ENCODE peak calls at places on chromosomes 16 and 17, in nine cellular contexts. N, L, V, J, Q, D, R, T and Z are unnamed samples.

GRCh38 chr16:84897911-84898377 is 78.2 kb downstream of the CRISPLD2 start:
- DNase-seq in N (no peak), L (no peak), V (peak), J (no peak), Q (no peak), D (no peak), R (no peak), T (no peak), Z (no peak)

GRCh38 chr16:67384778-67385510 is 8.4 kb downstream of the TPPP3 start:
- DNase-seq in N (no peak), L (no peak), V (peak), J (no peak), Q (no peak), D (no peak), R (no peak), T (no peak), Z (no peak)

GRCh38 chr16:25052530-25052929 is 37.4 kb upstream of the ARHGAP17 start:
- DNase-seq in N (no peak), L (no peak), V (peak), J (no peak), Q (no peak), D (peak), R (no peak), T (no peak), Z (no peak)

GRCh38 chr17:38730526-38731379 is 612 bp downstream of the CISD3 start:
- DNase-seq in N (peak), L (peak), V (peak), J (no peak), Q (peak), D (peak), R (peak), T (peak), Z (no peak)

GRCh38 chr17:43367588-43368242 is 31.1 kb upstream of the ARL4D start:
- DNase-seq in N (peak), L (peak), V (no peak), J (peak), Q (peak), D (no peak), R (peak), T (peak), Z (no peak)

GRCh38 chr17:17713839-17714238 is 32.6 kb downstream of the RAI1 start:
- DNase-seq in N (no peak), L (peak), V (peak), J (no peak), Q (no peak), D (peak), R (no peak), T (no peak), Z (no peak)

GRCh38 chr16:84374160-84374489 is 5.8 kb downstream of the ATP2C2 start:
- DNase-seq in N (no peak), L (no peak), V (no peak), J (no peak), Q (no peak), D (no peak), R (no peak), T (no peak), Z (no peak)

GRCh38 chr17:76071497-76072148 is 694 bp downstream of the SRP68 start:
- DNase-seq in N (no peak), L (no peak), V (no peak), J (no peak), Q (no peak), D (no peak), R (no peak), T (no peak), Z (no peak)

GRCh38 chr16:28475221-28475620 is 3.1 kb upstream of the NPIPB7 start:
- DNase-seq in N (no peak), L (no peak), V (no peak), J (no peak), Q (no peak), D (no peak), R (no peak), T (no peak), Z (no peak)

GRCh38 chr16:11473728-11474127 is 113.0 kb downstream of the LITAF start:
- DNase-seq in N (no peak), L (no peak), V (no peak), J (no peak), Q (no peak), D (no peak), R (no peak), T (no peak), Z (no peak)

GRCh38 chr16:50523710-50524109 is 24.5 kb upstream of the NKD1 start:
- DNase-seq in N (no peak), L (no peak), V (no peak), J (no peak), Q (no peak), D (no peak), R (no peak), T (no peak), Z (peak)

GRCh38 chr17:81924557-81925532 is 2.7 kb downstream of the MAFG start:
- DNase-seq in N (no peak), L (no peak), V (no peak), J (no peak), Q (peak), D (no peak), R (no peak), T (no peak), Z (no peak)

GRCh38 chr16:30892670-30893069 is 1.2 kb downstream of the BCL7C start:
- DNase-seq in N (no peak), L (no peak), V (no peak), J (no peak), Q (no peak), D (no peak), R (no peak), T (no peak), Z (no peak)

GRCh38 chr17:83203073-83203471 is 123.7 kb downstream of the METRNL start:
- DNase-seq in N (no peak), L (peak), V (peak), J (no peak), Q (no peak), D (peak), R (no peak), T (peak), Z (no peak)

GRCh38 chr16:20620003-20620402 is 43.8 kb upstream of the ACSM2B start:
- DNase-seq in N (no peak), L (no peak), V (no peak), J (no peak), Q (no peak), D (no peak), R (no peak), T (no peak), Z (no peak)

GRCh38 chr16:86809458-86809955 is 231.2 kb downstream of the FOXL1 start:
- DNase-seq in N (peak), L (peak), V (no peak), J (no peak), Q (no peak), D (no peak), R (no peak), T (no peak), Z (no peak)

GRCh38 chr17:81345211-81346089 is 49.8 kb upstream of the BAHCC1 start:
- DNase-seq in N (peak), L (peak), V (peak), J (peak), Q (peak), D (peak), R (peak), T (peak), Z (peak)

GRCh38 chr17:35244345-35245195 is 1.7 kb downstream of the SLFN5 start:
- DNase-seq in N (peak), L (peak), V (peak), J (peak), Q (peak), D (peak), R (peak), T (peak), Z (peak)

GRCh38 chr16:68781784-68782183 is 44.7 kb downstream of the CDH1 start:
- DNase-seq in N (no peak), L (no peak), V (no peak), J (no peak), Q (no peak), D (no peak), R (no peak), T (no peak), Z (no peak)

GRCh38 chr17:72142614-72143013 is 21.8 kb downstream of the SOX9 start:
- DNase-seq in N (no peak), L (no peak), V (no peak), J (no peak), Q (no peak), D (no peak), R (no peak), T (no peak), Z (no peak)

GRCh38 chr17:17840751-17841591 is 4.2 kb upstream of the SREBF1 start:
- DNase-seq in N (no peak), L (peak), V (no peak), J (no peak), Q (peak), D (no peak), R (no peak), T (peak), Z (no peak)

GRCh38 chr16:75118943-75119539 is 2.5 kb upstream of the LDHD start:
- DNase-seq in N (no peak), L (no peak), V (no peak), J (no peak), Q (no peak), D (no peak), R (no peak), T (no peak), Z (no peak)

GRCh38 chr16:81652798-81653505 is 126.1 kb upstream of the PLCG2 start:
- DNase-seq in N (no peak), L (no peak), V (no peak), J (no peak), Q (peak), D (no peak), R (no peak), T (no peak), Z (no peak)

GRCh38 chr17:7590743-7591142 is 849 bp upstream of the SOX15 start:
- DNase-seq in N (peak), L (peak), V (no peak), J (no peak), Q (peak), D (no peak), R (no peak), T (peak), Z (no peak)

GRCh38 chr16:18003033-18003432 is 333.5 kb downstream of the NPIPA8 start:
- DNase-seq in N (no peak), L (no peak), V (no peak), J (no peak), Q (no peak), D (no peak), R (no peak), T (no peak), Z (no peak)

GRCh38 chr17:72115789-72116520 is 4.9 kb upstream of the SOX9 start:
- DNase-seq in N (no peak), L (no peak), V (no peak), J (no peak), Q (peak), D (no peak), R (no peak), T (no peak), Z (no peak)

GRCh38 chr17:45060382-45060823 is 714 bp upstream of the NMT1 start:
- DNase-seq in N (no peak), L (no peak), V (no peak), J (no peak), Q (no peak), D (no peak), R (no peak), T (no peak), Z (no peak)

GRCh38 chr17:45060824-45061605 is at the start of gene NMT1:
- DNase-seq in N (peak), L (peak), V (peak), J (peak), Q (peak), D (peak), R (peak), T (peak), Z (peak)

GRCh38 chr17:45063198-45063597 is 2.1 kb downstream of the NMT1 start:
- DNase-seq in N (no peak), L (no peak), V (no peak), J (no peak), Q (no peak), D (no peak), R (peak), T (no peak), Z (no peak)

GRCh38 chr17:45061606-45062205 is 589 bp downstream of the NMT1 start:
- DNase-seq in N (no peak), L (no peak), V (no peak), J (no peak), Q (no peak), D (no peak), R (no peak), T (no peak), Z (no peak)
- TF ChIP-seq CTCF in N (no peak), L (no peak), V (no peak), J (no peak), Q (no peak), D (no peak), R (no peak), T (no peak), Z (no peak)

GRCh38 chr16:14511798-14512131 is 118.3 kb downstream of the PARN start:
- DNase-seq in N (no peak), L (no peak), V (no peak), J (no peak), Q (no peak), D (no peak), R (no peak), T (no peak), Z (no peak)

GRCh38 chr16:14510939-14511797 is 118.9 kb downstream of the PARN start:
- DNase-seq in N (no peak), L (peak), V (no peak), J (no peak), Q (no peak), D (no peak), R (no peak), T (no peak), Z (no peak)

GRCh38 chr16:14510581-14510938 is 119.5 kb downstream of the PARN start:
- DNase-seq in N (no peak), L (no peak), V (no peak), J (no peak), Q (no peak), D (no peak), R (no peak), T (no peak), Z (no peak)

GRCh38 chr16:14513389-14514107 is 116.5 kb downstream of the PARN start:
- DNase-seq in N (no peak), L (no peak), V (no peak), J (no peak), Q (no peak), D (no peak), R (no peak), T (no peak), Z (no peak)

GRCh38 chr16:14514967-14515366 is 115.1 kb downstream of the PARN start:
- DNase-seq in N (no peak), L (no peak), V (no peak), J (no peak), Q (no peak), D (no peak), R (no peak), T (no peak), Z (no peak)
- TF ChIP-seq CTCF in N (no peak), L (no peak), V (no peak), J (no peak), Q (no peak), D (no peak), R (no peak), T (no peak), Z (no peak)

GRCh38 chr16:1537138-1537577 is 3.7 kb downstream of the TMEM204 start:
- DNase-seq in N (no peak), L (no peak), V (no peak), J (no peak), Q (no peak), D (no peak), R (no peak), T (no peak), Z (no peak)

GRCh38 chr16:1539720-1540555 is 6.5 kb downstream of the TMEM204 start:
- DNase-seq in N (no peak), L (no peak), V (no peak), J (no peak), Q (no peak), D (no peak), R (no peak), T (no peak), Z (no peak)

GRCh38 chr16:1537763-1538289 is 4.4 kb downstream of the TMEM204 start:
- DNase-seq in N (no peak), L (no peak), V (no peak), J (no peak), Q (no peak), D (peak), R (no peak), T (no peak), Z (no peak)

GRCh38 chr16:1540556-1540855 is 7.0 kb downstream of the TMEM204 start:
- DNase-seq in N (no peak), L (no peak), V (no peak), J (no peak), Q (no peak), D (no peak), R (no peak), T (no peak), Z (no peak)

DNA sequence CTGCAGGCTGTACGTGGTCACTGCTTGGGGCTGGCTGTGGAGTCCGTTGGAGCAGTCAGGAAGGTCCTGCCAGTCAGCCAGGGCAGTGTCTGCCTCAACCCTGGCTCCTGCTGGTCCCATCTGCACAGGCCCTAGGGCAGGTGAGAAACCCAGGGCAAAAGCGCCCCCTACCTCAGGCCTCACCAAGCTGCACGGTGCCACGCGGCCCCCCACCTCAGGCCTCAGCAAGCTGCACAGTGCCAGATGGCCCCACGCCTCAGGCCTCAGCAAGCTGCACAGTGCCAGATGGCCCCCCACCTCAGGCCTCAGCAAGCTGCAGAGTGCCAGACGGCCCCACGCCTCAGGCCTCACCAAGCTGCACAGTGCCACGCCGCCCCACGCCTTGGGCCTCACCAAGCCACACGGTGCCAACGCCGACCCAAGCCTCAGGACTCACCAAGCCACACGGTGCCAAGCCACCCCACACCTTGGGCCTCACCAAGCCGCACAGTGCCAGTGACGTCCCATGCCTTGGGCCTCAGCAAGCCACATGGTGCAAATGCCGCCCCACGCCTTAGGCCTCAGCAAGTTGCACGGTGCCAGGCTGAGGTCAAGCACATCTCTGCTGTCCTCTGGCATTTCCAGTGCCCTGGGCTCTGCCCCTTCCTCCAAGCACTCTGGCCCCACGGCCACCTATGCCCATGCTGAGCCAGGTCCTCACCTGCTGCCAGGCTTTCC is 5.5 kb downstream of the TMEM204 start:
- DNase-seq in N (no peak), L (no peak), V (no peak), J (no peak), Q (peak), D (no peak), R (no peak), T (no peak), Z (no peak)
- TF ChIP-seq CTCF in N (peak), L (no peak), V (no peak), J (no peak), Q (peak), D (peak), R (peak), T (no peak), Z (no peak)

GRCh38 chr17:8935194-8935593 is 30.3 kb downstream of the PIK3R5 start:
- DNase-seq in N (no peak), L (no peak), V (no peak), J (no peak), Q (no peak), D (no peak), R (peak), T (no peak), Z (no peak)
- TF ChIP-seq CTCF in N (no peak), L (no peak), V (no peak), J (no peak), Q (no peak), D (no peak), R (no peak), T (no peak), Z (no peak)

GRCh38 chr17:29256116-29256515 is 9.5 kb downstream of the CRYBA1 start:
- DNase-seq in N (no peak), L (no peak), V (no peak), J (no peak), Q (no peak), D (no peak), R (no peak), T (no peak), Z (no peak)
- TF ChIP-seq CTCF in N (no peak), L (no peak), V (no peak), J (no peak), Q (no peak), D (no peak), R (no peak), T (no peak), Z (no peak)

GRCh38 chr17:3937359-3937758 is 21.1 kb upstream of the P2RX1 start:
- DNase-seq in N (no peak), L (no peak), V (no peak), J (no peak), Q (no peak), D (no peak), R (no peak), T (no peak), Z (no peak)
- TF ChIP-seq CTCF in N (no peak), L (no peak), V (no peak), J (no peak), Q (no peak), D (no peak), R (no peak), T (no peak), Z (no peak)

GRCh38 chr17:54888981-54889380 is 11.7 kb upstream of the TOM1L1 start:
- DNase-seq in N (no peak), L (no peak), V (no peak), J (no peak), Q (no peak), D (no peak), R (no peak), T (no peak), Z (no peak)

GRCh38 chr17:54887787-54888186 is 12.9 kb upstream of the TOM1L1 start:
- DNase-seq in N (no peak), L (no peak), V (no peak), J (no peak), Q (no peak), D (no peak), R (no peak), T (no peak), Z (no peak)

GRCh38 chr17:54892360-54892759 is 8.3 kb upstream of the TOM1L1 start:
- DNase-seq in N (no peak), L (no peak), V (no peak), J (no peak), Q (no peak), D (no peak), R (no peak), T (no peak), Z (no peak)

GRCh38 chr17:54888254-54888653 is 12.4 kb upstream of the TOM1L1 start:
- DNase-seq in N (no peak), L (no peak), V (no peak), J (no peak), Q (no peak), D (no peak), R (no peak), T (no peak), Z (no peak)

GRCh38 chr17:54891176-54891821 is 9.4 kb upstream of the TOM1L1 start:
- DNase-seq in N (peak), L (peak), V (no peak), J (no peak), Q (peak), D (no peak), R (no peak), T (peak), Z (no peak)
- TF ChIP-seq CTCF in N (peak), L (peak), V (peak), J (no peak), Q (peak), D (peak), R (peak), T (peak), Z (peak)

DNA sequence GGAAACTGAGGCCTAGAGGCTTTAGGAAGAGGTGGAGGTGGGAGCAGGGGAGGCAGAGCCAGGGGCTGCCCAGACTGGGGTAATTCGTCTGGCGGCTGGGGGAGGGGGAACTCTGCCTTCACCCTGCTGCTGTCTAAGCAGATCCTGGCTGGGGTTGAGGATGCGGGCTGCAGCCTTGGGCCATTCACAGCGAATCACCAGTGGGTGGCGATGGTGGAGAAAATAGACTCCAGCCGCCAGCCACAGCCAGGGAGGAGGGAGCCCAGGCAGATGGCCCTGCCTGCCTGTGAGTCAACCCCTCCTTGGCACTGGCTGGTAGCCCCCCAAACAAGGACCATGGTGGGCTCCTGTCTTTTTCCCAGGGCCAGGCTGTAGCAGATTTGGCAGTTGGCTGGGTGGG is 41.7 kb upstream of the CDH5 start:
- DNase-seq in N (peak), L (peak), V (no peak), J (no peak), Q (peak), D (no peak), R (no peak), T (peak), Z (no peak)
- TF ChIP-seq CTCF in N (peak), L (no peak), V (no peak), J (no peak), Q (peak), D (no peak), R (no peak), T (peak), Z (peak)

DNA sequence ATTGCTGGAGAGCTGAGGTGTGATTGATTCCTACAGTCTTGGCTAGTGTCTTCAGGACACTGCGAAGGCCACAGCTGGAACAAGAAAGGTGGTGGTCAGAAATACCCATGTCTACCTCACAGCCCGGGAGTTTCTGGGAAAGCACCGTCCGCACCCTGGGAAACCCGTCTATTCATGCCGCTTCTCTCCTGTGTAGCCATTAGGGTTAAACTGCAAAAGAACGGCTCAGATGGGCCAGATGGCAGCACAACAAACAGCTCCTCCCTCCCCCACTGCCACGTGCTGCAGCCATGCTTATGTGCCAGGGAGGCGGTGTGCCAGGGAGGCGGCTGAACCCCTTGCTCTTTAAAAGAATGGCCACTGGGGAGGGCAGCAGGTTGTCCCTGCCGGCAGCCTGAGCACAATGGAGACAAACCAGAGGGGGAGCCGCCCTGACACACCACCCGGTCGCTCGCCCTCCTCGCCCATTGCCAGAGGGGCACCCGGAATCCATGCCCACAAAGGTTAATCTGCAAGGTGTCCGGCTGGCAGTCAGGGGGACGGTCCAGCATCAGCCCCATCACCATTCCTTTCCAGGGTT is 65.2 kb downstream of the CYTH1 start:
- DNase-seq in N (peak), L (peak), V (peak), J (no peak), Q (peak), D (peak), R (no peak), T (no peak), Z (no peak)
- TF ChIP-seq CTCF in N (no peak), L (no peak), V (no peak), J (no peak), Q (no peak), D (peak), R (no peak), T (no peak), Z (no peak)